ENCODE peak calls at places on chromosomes 4 and X, in nine cellular contexts. F is heart right ventricle; R is coronary artery; N is cardiac muscle cell; X is MM.1S; J is cardiac fibroblast; O is CD8-positive, alpha-beta T cell; E is foreskin fibroblast; D is pancreas. V is an unnamed sample.

GRCh38 chrX:3244203-3244743 is 102.2 kb downstream of the MXRA5 start:
- DNase-seq in F (no peak), R (no peak), N (no peak), X (no peak), J (peak), O (no peak), E (peak), D (no peak), V (peak)

GRCh38 chr4:67725981-67726380 is 25.0 kb upstream of the UBA6 start:
- DNase-seq in F (no peak), R (no peak), N (no peak), X (no peak), J (peak), O (no peak), E (peak), D (no peak), V (peak)

GRCh38 chrX:43971966-43972961 is 926 bp downstream of the NDP start:
- DNase-seq in F (no peak), R (no peak), N (no peak), X (no peak), J (peak), O (no peak), E (peak), D (no peak), V (no peak)

GRCh38 chrX:136250191-136251041 is 784 bp downstream of the MAP7D3 start:
- DNase-seq in F (no peak), R (no peak), N (peak), X (no peak), J (peak), O (peak), E (peak), D (no peak), V (no peak)

GRCh38 chrX:43505759-43506158 is 150.3 kb upstream of the MAOA start:
- DNase-seq in F (no peak), R (no peak), N (no peak), X (no peak), J (no peak), O (no peak), E (no peak), D (no peak), V (no peak)

GRCh38 chrX:7330971-7331746 is 183.2 kb upstream of the PUDP start:
- DNase-seq in F (no peak), R (no peak), N (no peak), X (no peak), J (peak), O (no peak), E (peak), D (no peak), V (peak)

GRCh38 chr4:8086751-8087445 is 71.7 kb downstream of the ABLIM2 start:
- DNase-seq in F (peak), R (no peak), N (no peak), X (no peak), J (no peak), O (no peak), E (no peak), D (no peak), V (no peak)

GRCh38 chrX:30822068-30822671 is 66.9 kb downstream of the TAB3 start:
- DNase-seq in F (no peak), R (no peak), N (no peak), X (peak), J (peak), O (no peak), E (peak), D (no peak), V (no peak)

GRCh38 chr4:22434895-22435294 is 81.0 kb downstream of the ADGRA3 start:
- DNase-seq in F (peak), R (no peak), N (peak), X (peak), J (peak), O (no peak), E (peak), D (peak), V (no peak)

GRCh38 chrX:19902110-19902509 is 14.7 kb upstream of the SH3KBP1 start:
- DNase-seq in F (peak), R (no peak), N (peak), X (no peak), J (peak), O (no peak), E (peak), D (no peak), V (no peak)

GRCh38 chr4:8665406-8666360 is 73.1 kb downstream of the CPZ start:
- DNase-seq in F (no peak), R (peak), N (no peak), X (no peak), J (no peak), O (no peak), E (no peak), D (no peak), V (no peak)

GRCh38 chr4:38273369-38273768 is 313.2 kb downstream of the PTTG2 start:
- DNase-seq in F (no peak), R (no peak), N (no peak), X (no peak), J (no peak), O (no peak), E (no peak), D (no peak), V (no peak)

GRCh38 chr4:2180410-2180809 is 61.5 kb downstream of the HAUS3 start:
- DNase-seq in F (no peak), R (no peak), N (no peak), X (no peak), J (no peak), O (no peak), E (no peak), D (no peak), V (no peak)

GRCh38 chr4:122224348-122224747 is 72.2 kb downstream of the BLTP1 start:
- DNase-seq in F (peak), R (no peak), N (peak), X (peak), J (peak), O (no peak), E (peak), D (no peak), V (no peak)

GRCh38 chr4:5728451-5728850 is 17.4 kb downstream of the EVC start:
- DNase-seq in F (no peak), R (no peak), N (no peak), X (no peak), J (no peak), O (no peak), E (no peak), D (no peak), V (no peak)

GRCh38 chr4:54318904-54319303 is 89.8 kb downstream of the PDGFRA start:
- DNase-seq in F (no peak), R (no peak), N (peak), X (peak), J (peak), O (no peak), E (peak), D (no peak), V (peak)

GRCh38 chrX:143536176-143536575 is 18.9 kb upstream of the SPANXN3 start:
- DNase-seq in F (no peak), R (no peak), N (no peak), X (no peak), J (no peak), O (no peak), E (no peak), D (no peak), V (no peak)
- H3K4me3 ChIP-seq in F (no peak), R (no peak), N (no peak), X (no peak), J (no peak), O (no peak), E (no peak), D (no peak), V (no peak)

GRCh38 chr4:41728571-41728908 is 20.0 kb downstream of the PHOX2B start:
- DNase-seq in F (no peak), R (no peak), N (no peak), X (no peak), J (no peak), O (no peak), E (peak), D (no peak), V (no peak)

GRCh38 chr4:41722171-41722570 is 26.4 kb downstream of the PHOX2B start:
- DNase-seq in F (no peak), R (no peak), N (no peak), X (no peak), J (no peak), O (no peak), E (peak), D (no peak), V (no peak)

GRCh38 chr4:41723286-41723685 is 25.2 kb downstream of the PHOX2B start:
- DNase-seq in F (no peak), R (no peak), N (no peak), X (no peak), J (no peak), O (no peak), E (no peak), D (no peak), V (no peak)

GRCh38 chr4:41727861-41728570 is 20.5 kb downstream of the PHOX2B start:
- DNase-seq in F (no peak), R (no peak), N (no peak), X (no peak), J (no peak), O (no peak), E (no peak), D (no peak), V (no peak)

DNA sequence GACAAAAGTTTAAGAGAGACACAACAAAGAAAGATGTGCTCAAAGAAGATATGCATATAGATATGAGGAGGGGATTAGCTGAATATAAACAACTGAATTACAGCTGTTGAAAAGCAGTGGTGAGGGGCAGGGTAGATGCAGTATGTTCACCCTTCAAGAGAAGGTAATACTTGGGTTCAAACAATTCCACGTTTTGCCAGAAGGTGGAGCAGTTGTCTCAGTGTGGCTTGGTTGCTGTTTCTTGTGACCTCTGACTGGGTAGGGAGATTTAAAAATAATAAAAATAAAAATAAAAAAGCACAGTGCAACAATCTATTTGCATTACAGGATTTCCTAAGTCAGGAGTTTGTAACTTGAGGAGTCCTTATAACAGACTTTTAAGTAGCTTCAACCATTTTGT is 23.3 kb downstream of the PHOX2B start:
- DNase-seq in F (no peak), R (no peak), N (no peak), X (no peak), J (no peak), O (no peak), E (no peak), D (no peak), V (no peak)
- TF ChIP-seq CTCF in F (no peak), R (no peak), N (no peak), X (no peak), J (no peak), O (no peak), E (peak), D (no peak), V (no peak)

DNA sequence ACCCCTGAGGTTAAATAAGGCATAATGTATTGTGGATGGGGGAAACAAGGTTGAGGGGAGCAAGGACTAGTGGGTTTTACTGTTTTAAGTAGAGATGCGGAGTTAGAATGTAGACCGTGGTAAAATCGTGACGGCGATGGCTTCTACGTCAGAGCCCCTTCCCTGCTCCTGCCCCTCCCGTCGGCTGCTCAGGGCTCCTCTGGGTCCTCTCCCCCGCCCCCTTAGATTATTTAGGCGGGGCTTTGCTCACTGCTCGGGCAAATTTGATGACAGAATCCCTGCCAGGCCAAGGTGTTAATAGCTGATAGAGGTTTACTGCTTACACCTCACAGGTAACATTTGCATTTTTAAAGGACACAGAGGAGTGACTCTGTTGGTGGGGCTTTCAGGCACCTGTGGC is 2.3 kb downstream of the FRMPD3 start:
- DNase-seq in F (no peak), R (no peak), N (peak), X (no peak), J (no peak), O (peak), E (no peak), D (no peak), V (no peak)
- H3K4me3 ChIP-seq in F (no peak), R (no peak), N (no peak), X (no peak), J (no peak), O (no peak), E (no peak), D (no peak), V (no peak)

GRCh38 chrX:134294548-134294947 is 57.6 kb downstream of the CCDC160 start:
- DNase-seq in F (no peak), R (no peak), N (peak), X (no peak), J (peak), O (no peak), E (peak), D (no peak), V (no peak)
- TF ChIP-seq CTCF in F (no peak), R (no peak), N (no peak), X (peak), J (peak), O (no peak), E (peak), D (no peak), V (peak)

GRCh38 chr4:34417160-34417559 is 1827.2 kb downstream of the ARAP2 start:
- DNase-seq in F (no peak), R (no peak), N (no peak), X (no peak), J (peak), O (no peak), E (peak), D (no peak), V (no peak)

GRCh38 chr4:34422472-34422871 is 1821.8 kb downstream of the ARAP2 start:
- DNase-seq in F (no peak), R (no peak), N (no peak), X (no peak), J (peak), O (no peak), E (peak), D (no peak), V (no peak)
- H3K4me3 ChIP-seq in F (no peak), R (no peak), N (no peak), X (no peak), J (no peak), O (no peak), E (no peak), D (no peak), V (no peak)

GRCh38 chrX:55839480-55839879 is 121.9 kb downstream of the RRAGB start:
- DNase-seq in F (no peak), R (no peak), N (no peak), X (no peak), J (no peak), O (no peak), E (no peak), D (no peak), V (no peak)
- TF ChIP-seq CTCF in F (no peak), R (no peak), N (no peak), X (no peak), J (no peak), O (no peak), E (no peak), D (no peak), V (no peak)

GRCh38 chr4:73222466-73223257 is 35.9 kb downstream of the ANKRD17 start:
- DNase-seq in F (peak), R (no peak), N (peak), X (peak), J (peak), O (peak), E (peak), D (peak), V (peak)
- H3K4me3 ChIP-seq in F (peak), R (peak), N (peak), X (peak), J (peak), O (peak), E (peak), D (peak), V (peak)

DNA sequence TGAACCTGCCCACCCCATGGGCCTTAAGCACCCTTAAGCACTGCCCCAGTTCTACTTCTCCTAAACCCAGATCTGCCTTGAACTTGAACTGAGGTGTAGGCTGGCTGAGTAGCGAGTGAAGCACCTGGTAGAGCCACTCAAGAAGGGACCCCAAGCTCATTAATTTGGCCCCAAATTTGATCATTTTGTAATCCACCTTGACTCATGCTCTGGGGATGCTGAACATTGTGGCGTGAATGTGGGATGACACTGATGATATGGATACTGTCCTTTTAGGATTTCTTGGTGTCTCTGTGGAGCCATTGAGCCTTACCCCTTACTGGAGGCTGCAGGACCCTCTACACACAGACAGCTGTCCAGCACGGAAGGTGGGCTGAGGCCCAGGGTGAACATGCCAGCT is at the start of gene ZNF157:
- DNase-seq in F (no peak), R (no peak), N (no peak), X (no peak), J (no peak), O (no peak), E (no peak), D (no peak), V (no peak)
- TF ChIP-seq CTCF in F (no peak), R (no peak), N (no peak), X (no peak), J (no peak), O (no peak), E (no peak), D (no peak), V (no peak)

V was measured in AG04449.